ENCODE peak calls at places on chromosome 15, in six cellular contexts. P is tibial artery, G is breast epithelium, R is fibroblast of lung, C is uterus, Y is Panc1. I is an unnamed sample.

GRCh38 chr15:52106641-52107040 is 5.9 kb downstream of the BCL2L10 start:
- DNase-seq in C (no peak), Y (no peak), P (no peak), R (no peak), G (no peak), I (no peak)

GRCh38 chr15:57647791-57648130 is 56.1 kb downstream of the MYZAP start:
- DNase-seq in R (peak; percentile 14), Y (no peak), C (no peak), P (no peak), G (no peak), I (no peak)

GRCh38 chr15:80920271-80920699 is 69.3 kb downstream of the MESD start:
- DNase-seq in Y (no peak), P (no peak), G (no peak), R (no peak), C (no peak), I (no peak)

GRCh38 chr15:70474682-70475438 is 288.5 kb downstream of the UACA start:
- DNase-seq in P (peak; percentile 87), R (peak; percentile 99), Y (peak; percentile 85), G (peak; percentile 81), C (peak; percentile 44), I (no peak)

GRCh38 chr15:100008258-100008657 is 275.0 kb upstream of the LYSMD4 start:
- DNase-seq in P (no peak), G (no peak), C (no peak), R (no peak), Y (no peak), I (no peak)

GRCh38 chr15:27704939-27705514 is 394.1 kb downstream of the OCA2 start:
- DNase-seq in R (no peak), G (no peak), P (no peak), Y (no peak), C (no peak), I (peak; percentile 63)

GRCh38 chr15:56929933-56930332 is 11.5 kb downstream of the TCF12 start:
- DNase-seq in C (no peak), P (no peak), R (no peak), G (no peak), Y (no peak), I (no peak)

GRCh38 chr15:101590785-101591184 is 61.4 kb downstream of the TM2D3 start:
- DNase-seq in G (no peak), P (no peak), R (no peak), Y (no peak), C (no peak), I (no peak)

GRCh38 chr15:89367485-89368451 is 33.1 kb upstream of the POLG start:
- DNase-seq in R (no peak), G (no peak), Y (no peak), P (no peak), C (no peak), I (peak; percentile 60)

GRCh38 chr15:65980824-65981456 is 111.6 kb downstream of the RAB11A start:
- DNase-seq in G (peak; percentile 57), C (no peak), Y (peak; percentile 5), R (peak; percentile 76), P (peak; percentile 44), I (no peak)

GRCh38 chr15:77029166-77030041 is 34.5 kb downstream of the PSTPIP1 start:
- DNase-seq in P (no peak), G (peak; percentile 41), R (no peak), C (peak; percentile 11), Y (no peak), I (no peak)

GRCh38 chr15:70160803-70161565 is 63.3 kb upstream of the TLE3 start:
- DNase-seq in Y (no peak), P (no peak), G (peak; percentile 30), C (no peak), R (no peak), I (no peak)

GRCh38 chr15:40845511-40846284 is 1.9 kb downstream of the SPINT1 start:
- DNase-seq in P (no peak), Y (no peak), G (peak; percentile 85), C (no peak), R (no peak), I (no peak)

GRCh38 chr15:94066811-94067210 is 164.6 kb upstream of the MCTP2 start:
- DNase-seq in Y (no peak), G (no peak), C (no peak), P (no peak), R (no peak), I (no peak)

GRCh38 chr15:57909388-57909787 is 156.1 kb downstream of the ALDH1A2 start:
- DNase-seq in P (no peak), C (no peak), Y (no peak), R (no peak), G (no peak), I (no peak)

GRCh38 chr15:85956515-85957275 is 123.0 kb upstream of the AGBL1 start:
- DNase-seq in C (no peak), P (no peak), R (peak; percentile 7), Y (no peak), G (no peak), I (no peak)

GRCh38 chr15:26615188-26615926 is 157.5 kb downstream of the GABRB3 start:
- DNase-seq in R (no peak), P (no peak), G (no peak), Y (no peak), C (no peak), I (no peak)

GRCh38 chr15:93089855-93090305 is 869 bp upstream of the RGMA start:
- DNase-seq in Y (no peak), R (no peak), P (peak; percentile 43), C (no peak), G (no peak), I (no peak)

GRCh38 chr15:70347766-70348558 is 250.2 kb upstream of the TLE3 start:
- DNase-seq in P (no peak), C (no peak), R (no peak), G (no peak), Y (no peak), I (no peak)

GRCh38 chr15:66763186-66764066 is 61.4 kb downstream of the SMAD6 start:
- DNase-seq in R (no peak), P (peak; percentile 92), G (peak; percentile 93), C (peak; percentile 72), Y (no peak), I (no peak)

GRCh38 chr15:26087395-26087794 is 224.3 kb upstream of the ATP10A start:
- DNase-seq in G (no peak), P (no peak), C (no peak), Y (no peak), R (no peak), I (no peak)

GRCh38 chr15:52379395-52380111 is 83.9 kb upstream of the MYO5C start:
- DNase-seq in Y (no peak), G (no peak), P (no peak), R (no peak), C (no peak), I (no peak)

GRCh38 chr15:83053151-83053550 is 13.9 kb downstream of the BTBD1 start:
- DNase-seq in C (no peak), Y (peak; percentile 24), P (no peak), G (no peak), R (peak; percentile 79), I (no peak)

GRCh38 chr15:33156021-33156420 is 38.5 kb downstream of the FMN1 start:
- DNase-seq in Y (no peak), G (no peak), C (no peak), R (no peak), P (no peak), I (no peak)

GRCh38 chr15:63388511-63388910 is 6.9 kb upstream of the CA12 start:
- DNase-seq in P (no peak), Y (no peak), R (no peak), G (no peak), C (no peak), I (no peak)

GRCh38 chr15:58441376-58442070 is 9.7 kb downstream of the LIPC start:
- DNase-seq in G (no peak), P (no peak), Y (no peak), R (peak; percentile 77), C (no peak), I (no peak)

GRCh38 chr15:58258501-58259274 is 120.5 kb downstream of the AQP9 start:
- DNase-seq in C (no peak), Y (no peak), P (no peak), G (no peak), R (no peak), I (no peak)

GRCh38 chr15:83289160-83289559 is 4.7 kb upstream of the BNC1 start:
- DNase-seq in P (no peak), Y (no peak), G (no peak), C (no peak), R (no peak), I (no peak)

GRCh38 chr15:74403981-74404563 is 29.7 kb downstream of the SEMA7A start:
- DNase-seq in P (no peak), R (no peak), Y (no peak), G (no peak), C (no peak), I (no peak)

GRCh38 chr15:74402337-74402839 is 31.4 kb downstream of the SEMA7A start:
- DNase-seq in P (no peak), Y (no peak), G (no peak), R (no peak), C (no peak), I (no peak)

GRCh38 chr15:74403590-74403919 is 30.2 kb downstream of the SEMA7A start:
- DNase-seq in Y (no peak), G (no peak), C (no peak), R (no peak), P (no peak), I (no peak)

GRCh38 chr15:74400915-74401757 is 32.6 kb downstream of the SEMA7A start:
- DNase-seq in C (no peak), G (no peak), R (no peak), Y (no peak), P (no peak), I (no peak)

GRCh38 chr15:74402873-74403589 is 30.7 kb downstream of the SEMA7A start:
- DNase-seq in C (no peak), R (no peak), P (no peak), G (no peak), Y (no peak), I (no peak)
- H3K27ac ChIP-seq in C (no peak overlapping the region), R (no peak overlapping the region), P (no peak overlapping the region), G (no peak overlapping the region), Y (no peak overlapping the region), I (no peak overlapping the region)

DNA sequence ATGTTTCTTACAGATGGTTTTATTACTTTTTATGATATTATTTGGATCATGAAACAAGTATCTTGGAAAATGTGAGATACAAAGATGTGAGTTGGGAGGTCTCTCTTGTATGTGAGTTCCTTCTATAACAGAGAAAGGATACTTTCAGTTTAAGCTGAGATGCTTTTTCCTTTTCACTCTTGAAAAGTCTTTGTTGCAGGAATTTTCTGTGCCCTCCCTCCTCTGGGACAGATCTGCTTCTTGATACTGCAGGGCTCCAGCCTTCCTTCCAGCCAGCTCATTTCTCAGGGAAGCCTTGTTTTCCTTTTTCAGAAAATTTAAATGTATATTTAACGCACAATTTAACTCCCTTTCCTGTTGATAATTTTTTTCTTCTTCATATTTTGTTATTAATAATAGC is 105.4 kb downstream of the IGF1R start:
- DNase-seq in R (no peak), C (no peak), Y (no peak), G (no peak), P (no peak), I (no peak)
- H3K27ac ChIP-seq in R (peak overlapping the region; percentile 50), C (no peak overlapping the region), Y (peak overlapping the region; percentile 96), G (peak overlapping the region; percentile 59), P (peak overlapping the region; percentile 24), I (no peak overlapping the region)

GRCh38 chr15:49468440-49468839 is 45.4 kb downstream of the FGF7 start:
- DNase-seq in R (peak; percentile 35), Y (peak; percentile 17), C (peak; percentile 32), P (no peak), G (no peak), I (no peak)
- H3K27ac ChIP-seq in R (no peak overlapping the region), Y (no peak overlapping the region), C (peak overlapping the region; percentile 71), P (no peak overlapping the region), G (no peak overlapping the region), I (no peak overlapping the region)

GRCh38 chr15:68053701-68053996 is 466 bp upstream of the PIAS1 start:
- DNase-seq in C (no peak), R (no peak), Y (no peak), G (no peak), P (no peak), I (no peak)
- H3K27ac ChIP-seq in C (no peak overlapping the region), R (peak overlapping the region; percentile 43), Y (peak overlapping the region; percentile 89), G (peak overlapping the region; percentile 96), P (no peak overlapping the region), I (no peak overlapping the region)

GRCh38 chr15:67914537-67915373 is 74.9 kb upstream of the RNU6-1 start:
- DNase-seq in C (peak; percentile 87), R (peak; percentile 68), G (no peak), Y (peak; percentile 17), P (peak; percentile 67), I (peak; percentile 7)
- H3K27ac ChIP-seq in C (peak overlapping the region; percentile 87), R (no peak overlapping the region), G (peak overlapping the region; percentile 64), Y (peak overlapping the region; percentile 99), P (peak overlapping the region; percentile 84), I (peak overlapping the region; percentile 72)